ENCODE peak calls at places on chromosomes 13 and 19, in six cellular contexts. I, Z, V, O, U and B are unnamed samples.

GRCh38 chr19:14517446-14517839 is 754 bp downstream of the DNAJB1 start:
- DNase-seq in O (no peak), V (peak; percentile 50), I (no peak), U (peak; percentile 76), Z (no peak), B (no peak)

GRCh38 chr13:51801631-51802099 is 2.3 kb downstream of the DHRS12 start:
- DNase-seq in I (no peak), O (peak; percentile 56), V (peak; percentile 54), U (peak; percentile 87), Z (peak; percentile 84), B (peak; percentile 92)

GRCh38 chr19:32642771-32643170 is 32.2 kb downstream of the ANKRD27 start:
- DNase-seq in U (no peak), I (no peak), V (no peak), O (no peak), Z (no peak), B (no peak)

GRCh38 chr19:55460670-55461258 is 678 bp downstream of the ISOC2 start:
- DNase-seq in U (peak; percentile 93), V (peak; percentile 46), I (peak; percentile 97), O (peak; percentile 92), Z (peak; percentile 82), B (peak; percentile 96)

GRCh38 chr13:46687810-46688209 is 109.2 kb downstream of the ESD start:
- DNase-seq in Z (no peak), U (no peak), V (no peak), I (peak; percentile 80), O (no peak), B (no peak)

GRCh38 chr13:90686438-90686837 is 661.0 kb upstream of the MIR17HG start:
- DNase-seq in O (no peak), Z (no peak), V (no peak), U (no peak), I (no peak), B (no peak)

GRCh38 chr19:43847246-43847645 is 20.1 kb downstream of the ZNF283 start:
- DNase-seq in O (no peak), V (no peak), U (no peak), Z (no peak), I (peak; percentile 1), B (no peak)

GRCh38 chr19:17292301-17293074 is 10.7 kb downstream of the ABHD8 start:
- DNase-seq in I (peak; percentile 93), U (peak; percentile 79), O (peak; percentile 93), Z (no peak), V (peak; percentile 85), B (peak; percentile 87)

GRCh38 chr13:75375329-75375728 is 106.6 kb downstream of the TBC1D4 start:
- DNase-seq in V (no peak), U (no peak), O (no peak), Z (no peak), I (no peak), B (no peak)

GRCh38 chr19:39555883-39556282 is 15.9 kb upstream of the EID2 start:
- DNase-seq in V (no peak), Z (no peak), O (no peak), I (no peak), U (no peak), B (no peak)

GRCh38 chr19:2805991-2806649 is 13.5 kb upstream of the ZNF554 start:
- DNase-seq in Z (no peak), U (no peak), O (peak; percentile 20), I (no peak), V (no peak), B (no peak)

GRCh38 chr13:91491980-91492379 is 93.6 kb downstream of the GPC5 start:
- DNase-seq in U (no peak), O (no peak), V (no peak), I (no peak), Z (no peak), B (no peak)

GRCh38 chr13:27967736-27968315 is 1.3 kb downstream of the CDX2 start:
- DNase-seq in V (no peak), Z (no peak), O (peak; percentile 25), U (no peak), I (peak; percentile 49), B (no peak)
- H3K27me3 ChIP-seq in V (peaks cover 89% of the 10 kb centered on the region), Z (peaks cover 4% of the 10 kb centered on the region), O (peaks cover 88% of the 10 kb centered on the region), U (peaks cover 98% of the 10 kb centered on the region), I (peaks cover 100% of the 10 kb centered on the region), B (peaks cover 77% of the 10 kb centered on the region)

GRCh38 chr13:45417790-45418534 is at the start of gene SLC25A30:
- DNase-seq in O (peak; percentile 94), U (peak; percentile 97), I (peak; percentile 96), Z (peak; percentile 90), V (peak; percentile 94), B (peak; percentile 98)
- TF ChIP-seq POLR2AphosphoS5 in O (peak; percentile 57), U (no peak), I (peak; percentile 77), Z (peak; percentile 34), V (peak; percentile 50), B (peak; percentile 78)

GRCh38 chr19:10255358-10255757 is 3.3 kb downstream of the MRPL4 start:
- DNase-seq in U (no peak), V (no peak), I (no peak), Z (no peak), O (no peak), B (no peak)
- H3K4me1 ChIP-seq in U (peaks cover 32% of the 10 kb centered on the region), V (peaks cover 8% of the 10 kb centered on the region), I (no peaks in the 10 kb centered on the region), Z (no peaks in the 10 kb centered on the region), O (peaks cover 5% of the 10 kb centered on the region), B (peaks cover 21% of the 10 kb centered on the region)

GRCh38 chr19:38399537-38399936 is 3.4 kb upstream of the FAM98C start:
- DNase-seq in Z (no peak), O (no peak), V (no peak), I (no peak), U (no peak), B (no peak)
- H3K27me3 ChIP-seq in Z (peaks cover 5% of the 10 kb centered on the region), O (no peaks in the 10 kb centered on the region), V (no peaks in the 10 kb centered on the region), I (peaks cover 80% of the 10 kb centered on the region), U (peaks cover 36% of the 10 kb centered on the region), B (peaks cover 22% of the 10 kb centered on the region)

DNA sequence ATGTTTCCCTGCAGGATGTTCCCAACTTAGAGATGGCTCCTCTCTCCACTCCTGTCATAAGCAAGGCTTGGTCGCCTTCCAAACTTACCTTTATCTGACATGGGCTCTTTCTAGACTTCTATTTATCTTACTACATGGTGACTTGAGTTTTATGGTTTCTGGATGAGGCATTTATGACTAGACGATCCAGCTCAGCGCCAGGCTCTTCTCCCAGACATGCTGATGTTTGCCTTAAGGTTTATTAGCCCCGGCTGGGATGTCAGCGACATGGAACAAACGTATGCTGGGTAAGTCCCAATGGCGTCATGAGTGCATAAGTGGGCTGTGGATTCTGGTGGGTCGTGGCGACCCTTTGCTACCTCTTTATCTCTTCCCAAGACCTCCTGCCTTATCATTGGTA is 39.8 kb upstream of the SLC15A1 start:
- DNase-seq in V (no peak), I (no peak), O (no peak), Z (no peak), U (no peak), B (no peak)
- TF ChIP-seq POLR2AphosphoS5 in V (no peak), I (no peak), O (no peak), Z (no peak), U (no peak), B (no peak)

GRCh38 chr13:114113961-114114360 is 18.5 kb downstream of the RASA3 start:
- DNase-seq in V (no peak), U (peak; percentile 28), I (no peak), Z (peak; percentile 6), O (no peak), B (no peak)

GRCh38 chr13:114115796-114116195 is 16.6 kb downstream of the RASA3 start:
- DNase-seq in U (peak; percentile 51), I (no peak), O (no peak), Z (peak; percentile 2), V (no peak), B (peak; percentile 48)

GRCh38 chr13:114116734-114117133 is 15.7 kb downstream of the RASA3 start:
- DNase-seq in O (no peak), U (peak; percentile 29), I (no peak), Z (no peak), V (no peak), B (no peak)

GRCh38 chr13:114112826-114113322 is 19.5 kb downstream of the RASA3 start:
- DNase-seq in Z (peak; percentile 5), V (no peak), I (peak; percentile 59), O (no peak), U (peak; percentile 48), B (peak; percentile 46)

GRCh38 chr13:114115191-114115671 is 17.2 kb downstream of the RASA3 start:
- DNase-seq in V (peak; percentile 83), I (no peak), Z (peak; percentile 48), O (no peak), U (peak; percentile 72), B (peak; percentile 72)
- H3K4me1 ChIP-seq in V (peaks cover 41% of the 10 kb centered on the region), I (peaks cover 17% of the 10 kb centered on the region), Z (no peaks in the 10 kb centered on the region), O (peaks cover 46% of the 10 kb centered on the region), U (peaks cover 18% of the 10 kb centered on the region), B (peaks cover 15% of the 10 kb centered on the region)

DNA sequence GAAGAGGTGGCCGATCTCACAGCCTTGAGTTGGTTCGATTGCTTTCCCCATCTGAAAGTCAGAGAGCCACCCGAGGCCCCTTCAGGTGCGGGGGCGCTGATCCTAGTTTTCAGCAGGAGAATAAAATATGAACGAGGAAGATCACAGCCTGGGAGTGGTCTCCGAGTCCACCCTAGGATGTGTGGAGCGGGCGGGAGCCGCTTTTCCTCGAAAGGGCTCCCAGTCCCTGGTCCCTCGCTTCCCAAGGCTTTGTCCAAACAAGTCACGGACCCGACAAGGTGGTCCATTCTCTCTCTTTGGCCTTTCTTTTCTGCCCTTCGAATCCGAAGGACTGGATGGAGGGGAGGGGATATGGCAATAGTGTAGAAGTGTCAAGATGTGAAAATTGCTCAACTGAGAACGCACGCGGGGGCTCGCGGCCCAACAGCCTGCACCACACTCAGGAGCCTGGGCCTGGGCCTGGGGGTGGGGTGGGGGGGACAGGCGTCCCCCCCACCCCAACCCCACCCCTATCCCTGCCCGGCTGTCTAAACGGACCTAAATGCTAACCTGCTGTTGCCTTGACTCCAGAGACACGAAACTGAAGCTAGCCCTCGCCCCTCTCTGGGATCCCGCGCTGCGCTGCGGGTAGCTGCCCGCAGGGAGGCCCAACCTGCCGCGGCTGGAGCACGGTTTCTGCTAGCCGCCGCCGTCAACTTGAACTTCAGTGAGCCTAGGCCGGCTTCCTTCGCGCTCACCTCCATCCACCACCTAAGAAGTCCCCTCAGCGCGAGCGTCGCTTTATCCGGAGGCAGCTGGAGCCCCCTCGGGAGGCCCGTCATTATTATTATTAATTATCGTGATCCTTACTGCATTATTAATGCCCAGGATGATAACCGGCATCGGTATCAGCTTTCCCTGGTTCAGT is 7.1 kb downstream of the ZIC2 start:
- DNase-seq in V (no peak), Z (no peak), I (peak; percentile 79), O (peak; percentile 39), U (no peak), B (no peak)
- H3K27me3 ChIP-seq in V (peaks cover 89% of the 10 kb centered on the region), Z (peaks cover 17% of the 10 kb centered on the region), I (peaks cover 95% of the 10 kb centered on the region), O (peaks cover 96% of the 10 kb centered on the region), U (peaks cover 100% of the 10 kb centered on the region), B (peaks cover 99% of the 10 kb centered on the region)

GRCh38 chr19:4521888-4522242 is 3.6 kb upstream of the PLIN4 start:
- DNase-seq in U (no peak), O (no peak), V (no peak), Z (no peak), I (no peak), B (no peak)

GRCh38 chr19:4524808-4525562 is 6.7 kb upstream of the PLIN4 start:
- DNase-seq in Z (no peak), U (peak; percentile 69), I (peak; percentile 80), O (peak; percentile 79), V (peak; percentile 31), B (no peak)

GRCh38 chr19:4522291-4523002 is 4.2 kb upstream of the PLIN4 start:
- DNase-seq in Z (no peak), V (no peak), I (no peak), U (no peak), O (no peak), B (no peak)

GRCh38 chr19:4525563-4526002 is 7.3 kb upstream of the PLIN4 start:
- DNase-seq in V (no peak), I (no peak), O (no peak), Z (no peak), U (no peak), B (no peak)

GRCh38 chr19:4523306-4524110 is 5.2 kb upstream of the PLIN4 start:
- DNase-seq in O (peak; percentile 86), Z (no peak), U (peak; percentile 64), V (peak; percentile 33), I (peak; percentile 74), B (no peak)
- TF ChIP-seq POLR2AphosphoS5 in O (no peak), Z (no peak), U (no peak), V (no peak), I (no peak), B (no peak)

GRCh38 chr19:19452241-19453128 is 47.0 kb downstream of the GATAD2A start:
- DNase-seq in U (no peak), Z (no peak), I (no peak), O (no peak), V (no peak), B (no peak)
- H3K4me1 ChIP-seq in U (peaks cover 16% of the 10 kb centered on the region), Z (no peaks in the 10 kb centered on the region), I (peaks cover 4% of the 10 kb centered on the region), O (peaks cover 4% of the 10 kb centered on the region), V (no peaks in the 10 kb centered on the region), B (peaks cover 12% of the 10 kb centered on the region)